ENCODE peak calls at places on chromosomes 3 and 15, in six cellular contexts. W is A549, B is endothelial cell of umbilical vein, T is K562, X is GM12878, Y is HepG2. M is an unnamed sample.

GRCh38 chr3:42988566-42988965 is 9.5 kb downstream of the GASK1A start:
- DNase-seq in W (no peak), B (no peak), X (no peak), T (no peak), Y (no peak), M (no peak)

GRCh38 chr15:99502182-99502581 is 63.6 kb upstream of the MEF2A start:
- DNase-seq in W (no peak), X (peak), T (no peak), B (no peak), Y (no peak), M (no peak)

GRCh38 chr3:138051946-138052802 is 42.2 kb downstream of the CLDN18 start:
- DNase-seq in W (peak), Y (peak), B (peak), X (no peak), T (peak), M (peak)

GRCh38 chr3:120029749-120030148 is 64.5 kb downstream of the GSK3B start:
- DNase-seq in X (no peak), Y (no peak), T (no peak), B (no peak), W (no peak), M (no peak)

GRCh38 chr3:79844176-79844575 is 76.4 kb upstream of the ROBO1 start:
- DNase-seq in X (no peak), Y (no peak), W (no peak), T (no peak), B (peak), M (no peak)

GRCh38 chr3:94645790-94646189 is 582.9 kb downstream of the NSUN3 start:
- DNase-seq in W (no peak), Y (no peak), T (no peak), B (no peak), X (no peak), M (no peak)

GRCh38 chr3:149366031-149366430 is 11.4 kb downstream of the TM4SF1 start:
- DNase-seq in Y (no peak), X (no peak), T (no peak), B (no peak), W (no peak), M (no peak)

GRCh38 chr3:146342971-146343370 is 92.1 kb upstream of the PLSCR4 start:
- DNase-seq in Y (no peak), W (no peak), T (no peak), B (no peak), X (no peak), M (no peak)

GRCh38 chr15:21260966-21261395 is 179.3 kb downstream of the POTEB3 start:
- DNase-seq in Y (no peak), T (no peak), B (no peak), X (no peak), W (peak), M (no peak)

GRCh38 chr3:47410417-47410720 is 29.5 kb downstream of the PTPN23 start:
- DNase-seq in W (no peak), T (no peak), X (no peak), B (no peak), Y (no peak), M (no peak)

DNA sequence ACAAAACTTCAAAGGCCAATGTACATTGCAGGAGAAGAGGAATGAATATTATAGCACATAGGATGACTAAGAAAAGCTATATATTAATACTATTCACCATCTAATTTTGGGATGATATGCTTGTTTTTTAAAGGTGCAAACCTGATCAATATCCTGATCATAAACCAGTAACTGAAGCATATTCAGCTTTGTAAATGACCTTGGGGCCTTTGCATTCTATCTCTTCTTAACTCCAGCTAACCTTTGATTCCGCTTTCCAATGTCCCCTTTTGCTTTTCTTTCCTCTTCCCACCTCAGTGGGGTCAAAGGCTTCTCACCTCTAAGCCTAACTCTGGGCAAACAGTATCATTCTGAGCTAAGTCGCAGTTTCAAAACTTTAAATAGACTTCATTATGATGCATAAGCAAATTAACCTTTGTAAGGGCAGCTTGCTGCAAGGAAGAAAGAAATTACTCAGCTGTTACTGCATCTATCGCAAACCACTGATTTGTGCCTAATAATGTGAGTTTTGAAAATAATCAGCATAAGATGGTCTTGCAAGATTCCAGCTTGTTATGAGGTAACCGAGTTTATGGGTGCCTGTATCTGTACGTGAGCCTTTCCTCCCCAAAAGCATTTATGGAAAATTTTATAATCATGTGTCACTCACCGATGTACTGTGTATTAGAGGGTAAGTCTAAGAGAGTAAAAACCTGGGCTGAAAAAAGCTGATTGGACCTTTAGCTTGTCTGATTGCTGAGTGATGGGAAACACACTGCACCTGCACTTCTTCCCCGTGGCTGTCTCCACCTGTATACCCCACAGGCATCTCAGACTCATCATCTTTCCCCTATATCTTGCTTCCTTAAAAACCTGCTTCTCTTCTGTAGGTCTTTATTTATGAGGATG is 116.8 kb downstream of the TPRG1 start:
- DNase-seq in T (no peak), B (no peak), W (no peak), X (peak), Y (no peak), M (no peak)
- H3K4me3 ChIP-seq in T (no peak), B (no peak), W (no peak), X (peak), Y (no peak), M (no peak)

DNA sequence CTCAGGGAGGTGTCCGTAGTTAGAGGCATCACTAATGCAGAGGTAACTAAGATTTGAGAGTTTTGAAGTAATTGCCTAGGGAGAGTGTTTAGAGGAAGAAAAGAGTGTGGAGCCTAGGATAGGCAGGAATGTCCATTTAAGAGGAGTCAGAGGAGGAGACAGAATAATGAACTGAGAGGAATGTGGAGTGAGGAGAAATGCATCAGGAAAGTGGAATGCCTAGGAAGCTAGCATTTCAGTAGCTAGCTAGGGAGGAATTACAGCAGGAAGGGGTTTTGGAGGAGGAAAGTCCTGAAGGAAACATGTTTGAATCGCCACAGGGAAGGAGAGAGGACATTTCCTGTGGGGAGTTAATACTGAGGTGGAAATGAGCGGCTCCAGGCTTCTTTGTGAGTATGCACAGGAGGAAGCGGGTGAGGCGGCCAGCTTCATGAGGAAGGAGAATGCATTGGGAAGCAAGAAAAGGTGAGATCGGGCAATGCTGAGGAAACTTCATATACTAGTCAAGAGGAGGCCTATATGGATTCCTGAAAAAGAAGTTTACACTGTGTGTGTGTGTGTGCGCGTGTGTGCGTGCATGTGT is 154.3 kb downstream of the TMEM108 start:
- DNase-seq in Y (no peak), B (no peak), T (no peak), X (no peak), W (no peak), M (no peak)
- TF ChIP-seq MYC in Y (no peak), B (no peak), T (no peak), X (no peak), W (no peak), M (no peak)

DNA sequence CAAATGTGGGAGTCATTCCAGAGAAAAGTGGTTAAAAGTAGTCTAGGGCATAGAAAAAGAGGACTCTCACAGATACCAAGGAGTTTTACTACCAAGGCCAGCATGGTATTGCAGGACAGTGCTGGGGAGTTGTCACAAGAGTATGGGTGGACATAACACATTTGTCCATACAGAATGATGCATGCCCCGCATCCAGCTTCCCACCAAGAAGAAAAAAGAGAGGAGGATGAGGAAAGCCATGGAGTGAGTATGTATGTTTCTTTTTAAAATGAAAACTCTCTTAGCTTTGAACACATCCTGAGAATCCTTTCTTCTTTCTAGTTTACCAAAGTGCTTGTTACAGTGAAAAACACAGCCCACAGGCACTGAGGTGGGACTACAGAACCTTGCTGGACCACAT is 12.5 kb downstream of the NR2E3 start:
- DNase-seq in Y (no peak), T (no peak), X (no peak), W (no peak), B (no peak), M (no peak)
- TF ChIP-seq CTCF in Y (no peak), T (no peak), X (no peak), W (no peak), B (no peak), M (no peak)

GRCh38 chr3:50155891-50156290 is 767 bp downstream of the SEMA3F start:
- DNase-seq in W (no peak), Y (no peak), B (peak), T (no peak), X (no peak), M (no peak)

GRCh38 chr3:50154840-50155490 is at the start of gene SEMA3F:
- DNase-seq in Y (peak), X (no peak), T (peak), B (peak), W (peak), M (peak)

GRCh38 chr3:50156549-50156948 is 1.4 kb downstream of the SEMA3F start:
- DNase-seq in X (no peak), B (no peak), W (no peak), Y (no peak), T (no peak), M (no peak)

GRCh38 chr3:50154476-50154839 is 666 bp upstream of the SEMA3F start:
- DNase-seq in X (no peak), W (no peak), Y (no peak), B (peak), T (peak), M (no peak)

DNA sequence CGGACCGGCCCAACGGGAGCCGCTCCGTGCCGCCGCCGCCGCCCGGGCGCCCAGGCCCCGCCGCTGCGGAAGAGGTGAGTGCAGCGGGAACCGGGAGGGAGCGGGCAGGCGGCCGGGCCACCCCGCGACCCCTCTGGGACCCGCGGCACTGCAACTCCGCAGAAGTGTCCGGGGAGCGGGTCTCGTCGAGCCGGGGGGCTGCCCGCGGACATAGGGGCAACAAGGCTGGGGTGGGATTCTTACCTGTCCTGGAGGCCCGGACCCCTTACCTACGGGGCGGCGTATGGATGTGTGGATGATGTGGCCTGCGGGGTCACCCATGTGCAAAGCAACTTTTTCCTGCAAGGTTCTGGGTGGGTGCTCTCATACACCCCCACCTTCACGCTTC is 361 bp downstream of the SEMA3F start:
- DNase-seq in X (no peak), T (no peak), W (no peak), Y (no peak), B (no peak), M (no peak)
- H3K4me3 ChIP-seq in X (no peak), T (peak), W (peak), Y (peak), B (peak), M (no peak)

DNA sequence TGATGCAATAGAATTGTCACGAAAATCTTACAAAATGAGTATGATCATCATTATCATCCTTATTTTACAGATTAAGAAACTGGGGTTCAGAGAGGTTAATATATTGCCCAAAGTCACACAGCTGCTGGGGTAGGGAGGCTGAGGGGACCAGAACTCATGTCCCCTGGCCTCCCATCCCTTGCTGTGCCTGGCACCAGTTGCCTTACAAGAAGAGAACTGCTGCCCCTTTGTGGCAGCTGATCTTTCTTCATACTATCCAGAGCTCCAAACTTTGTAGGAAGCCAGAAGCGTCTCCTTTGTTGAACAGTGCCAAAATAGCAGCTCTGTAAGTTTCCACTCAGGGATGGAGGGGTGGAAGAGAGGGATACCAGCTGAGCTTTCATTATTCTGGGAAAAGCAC is 236.8 kb upstream of the TBC1D5 start:
- DNase-seq in X (no peak), W (peak), Y (no peak), B (no peak), T (no peak), M (peak)
- TF ChIP-seq MYC in X (no peak), W (no peak), Y (no peak), B (no peak), T (no peak), M (no peak)